ENCODE peak calls at places on chromosomes 11 and 22, in five cellular contexts. W is EL; F is aorta; N is HFF-Myc; U is activated CD4-positive, alpha-beta T cell treated with anti-CD3 and anti-CD28 coated beads, Interleukin-2, amount 10 ng/mL, durations not matched to agents 24 days and 14 days. R is an unnamed sample.

GRCh38 chr22:17921871-17922821 is 102.2 kb downstream of the MICAL3 start:
- DNase-seq in W (no peak), F (no peak), N (no peak), U (no peak), R (no peak)

GRCh38 chr11:112635338-112635737 is 325.9 kb upstream of the NCAM1 start:
- DNase-seq in W (no peak), F (no peak), N (no peak), U (no peak), R (no peak)

GRCh38 chr11:100785148-100785983 is 98.3 kb downstream of the ARHGAP42 start:
- DNase-seq in W (no peak), F (no peak), N (no peak), U (no peak), R (no peak)

GRCh38 chr11:18111005-18111404 is 5.1 kb upstream of the SAAL1 start:
- DNase-seq in W (no peak), F (no peak), N (no peak), U (no peak), R (no peak)

GRCh38 chr22:45886502-45886901 is 90.5 kb downstream of the WNT7B start:
- DNase-seq in W (no peak), F (peak), N (no peak), U (no peak), R (no peak)

GRCh38 chr11:45920531-45921477 is 1.7 kb upstream of the LARGE2 start:
- DNase-seq in W (no peak), F (peak), N (no peak), U (no peak), R (no peak)

GRCh38 chr11:69396051-69396947 is 85.2 kb upstream of the LINC01488 start:
- DNase-seq in W (no peak), F (no peak), N (no peak), U (no peak), R (no peak)

GRCh38 chr22:38027487-38027886 is 29.7 kb upstream of the PICK1 start:
- DNase-seq in W (no peak), F (no peak), N (no peak), U (no peak), R (no peak)

GRCh38 chr11:94400839-94401772 is at the start of gene GPR83:
- DNase-seq in W (peak), F (no peak), N (no peak), U (no peak), R (no peak)

GRCh38 chr11:66981976-66982578 is 7.0 kb downstream of the C11orf86 start:
- DNase-seq in W (peak), F (peak), N (peak), U (no peak), R (peak)

GRCh38 chr11:45361551-45361950 is 75.4 kb upstream of the SYT13 start:
- DNase-seq in W (no peak), F (no peak), N (no peak), U (no peak), R (no peak)

GRCh38 chr11:15229069-15229468 is 114.3 kb downstream of the INSC start:
- DNase-seq in W (peak), F (no peak), N (no peak), U (no peak), R (no peak)

GRCh38 chr22:50258361-50259292 is 2.9 kb downstream of the MAPK12 start:
- DNase-seq in W (no peak), F (no peak), N (no peak), U (no peak), R (no peak)

GRCh38 chr11:122647728-122648127 is 7.8 kb upstream of the UBASH3B start:
- DNase-seq in W (no peak), F (no peak), N (no peak), U (no peak), R (no peak)

GRCh38 chr11:44623321-44623715 is 57.9 kb downstream of the CD82 start:
- DNase-seq in W (no peak), F (peak), N (no peak), U (no peak), R (no peak)

GRCh38 chr11:3914807-3915206 is 59.3 kb downstream of the STIM1 start:
- DNase-seq in W (no peak), F (no peak), N (no peak), U (no peak), R (no peak)

GRCh38 chr22:37697540-37697835 is 640 bp downstream of the TRIOBP start:
- DNase-seq in W (no peak), F (no peak), N (no peak), U (no peak), R (no peak)

GRCh38 chr11:73246303-73246702 is 25.8 kb upstream of the P2RY6 start:
- DNase-seq in W (no peak), F (no peak), N (no peak), U (no peak), R (no peak)

GRCh38 chr22:19855504-19856409 is 1.1 kb upstream of the GNB1L start:
- DNase-seq in W (peak), F (peak), N (no peak), U (peak), R (no peak)

GRCh38 chr11:73645972-73646631 is at the start of gene PLEKHB1:
- DNase-seq in W (peak), F (no peak), N (no peak), U (no peak), R (no peak)

GRCh38 chr22:44807915-44808690 is 55.7 kb downstream of the ARHGAP8 start:
- DNase-seq in W (no peak), F (no peak), N (no peak), U (no peak), R (no peak)